ENCODE peak calls at places on chromosomes 1 and 21, in four cellular contexts. G is HepG2, T is K562, A is H1. U is an unnamed sample.

GRCh38 chr1:52963101-52963500 is 36.0 kb downstream of the SCP2 start:
- DNase-seq in G (no peak), T (no peak), A (no peak), U (no peak)

GRCh38 chr1:109151146-109151545 is 37.2 kb downstream of the ELAPOR1 start:
- DNase-seq in G (peak; percentile 49), T (peak; percentile 56), A (peak; percentile 49), U (peak; percentile 42)

GRCh38 chr1:113106910-113107309 is 33.9 kb downstream of the LRIG2 start:
- DNase-seq in G (no peak), T (no peak), A (no peak), U (no peak)

GRCh38 chr1:220487297-220487820 is 40.6 kb upstream of the MARK1 start:
- DNase-seq in G (no peak), T (no peak), A (no peak), U (no peak)

GRCh38 chr1:174469687-174470086 is 21.9 kb downstream of the GPR52 start:
- DNase-seq in G (no peak), T (no peak), A (no peak), U (no peak)

GRCh38 chr1:244187310-244187709 is 136.2 kb downstream of the ZBTB18 start:
- DNase-seq in G (no peak), T (no peak), A (no peak), U (no peak)

GRCh38 chr1:110340207-110340468 is 961 bp downstream of the RBM15 start:
- DNase-seq in G (no peak), T (peak; percentile 55), A (no peak), U (no peak)

GRCh38 chr1:6723621-6724428 is 22.2 kb upstream of the DNAJC11 start:
- DNase-seq in G (peak; percentile 30), T (no peak), A (no peak), U (no peak)

GRCh38 chr1:248243204-248243603 is 12.0 kb downstream of the OR2M4 start:
- DNase-seq in G (peak; percentile 12), T (peak; percentile 23), A (peak; percentile 42), U (no peak)

GRCh38 chr1:225250432-225250831 is 177.4 kb downstream of the LBR start:
- DNase-seq in G (no peak), T (no peak), A (no peak), U (no peak)

GRCh38 chr1:236072001-236072400 is 7.1 kb upstream of the NID1 start:
- DNase-seq in G (no peak), T (no peak), A (no peak), U (no peak)

GRCh38 chr1:227604446-227604845 is 41.1 kb downstream of the ZNF678 start:
- DNase-seq in G (no peak), T (no peak), A (no peak), U (no peak)

GRCh38 chr1:46643368-46643775 is 24.8 kb downstream of the ATPAF1 start:
- DNase-seq in G (peak; percentile 58), T (no peak), A (no peak), U (no peak)

GRCh38 chr21:42424848-42425602 is 21.3 kb downstream of the UBASH3A start:
- DNase-seq in G (no peak), T (no peak), A (no peak), U (no peak)

GRCh38 chr1:67405473-67406245 is 24.5 kb downstream of the SERBP1 start:
- DNase-seq in G (no peak), T (no peak), A (no peak), U (no peak)

GRCh38 chr21:19523731-19524130 is 1120.1 kb upstream of the TMPRSS15 start:
- DNase-seq in G (no peak), T (no peak), A (no peak), U (no peak)

GRCh38 chr1:50522943-50523342 is 99.7 kb upstream of the DMRTA2 start:
- DNase-seq in G (no peak), T (no peak), A (no peak), U (no peak)

GRCh38 chr21:33443174-33443573 is 36.6 kb downstream of the TMEM50B start:
- DNase-seq in G (no peak), T (no peak), A (no peak), U (no peak)

GRCh38 chr1:165954940-165955339 is 127.5 kb downstream of the UCK2 start:
- DNase-seq in G (no peak), T (no peak), A (no peak), U (no peak)

GRCh38 chr1:223074901-223075300 is 68.1 kb downstream of the TLR5 start:
- DNase-seq in G (no peak), T (no peak), A (no peak), U (no peak)

GRCh38 chr1:33985656-33986055 is 121.8 kb downstream of the HMGB4 start:
- DNase-seq in G (peak; percentile 4), T (no peak), A (no peak), U (no peak)

GRCh38 chr1:162147760-162148159 is 78.3 kb downstream of the NOS1AP start:
- DNase-seq in G (peak; percentile 47), T (no peak), A (no peak), U (peak; percentile 65)

DNA sequence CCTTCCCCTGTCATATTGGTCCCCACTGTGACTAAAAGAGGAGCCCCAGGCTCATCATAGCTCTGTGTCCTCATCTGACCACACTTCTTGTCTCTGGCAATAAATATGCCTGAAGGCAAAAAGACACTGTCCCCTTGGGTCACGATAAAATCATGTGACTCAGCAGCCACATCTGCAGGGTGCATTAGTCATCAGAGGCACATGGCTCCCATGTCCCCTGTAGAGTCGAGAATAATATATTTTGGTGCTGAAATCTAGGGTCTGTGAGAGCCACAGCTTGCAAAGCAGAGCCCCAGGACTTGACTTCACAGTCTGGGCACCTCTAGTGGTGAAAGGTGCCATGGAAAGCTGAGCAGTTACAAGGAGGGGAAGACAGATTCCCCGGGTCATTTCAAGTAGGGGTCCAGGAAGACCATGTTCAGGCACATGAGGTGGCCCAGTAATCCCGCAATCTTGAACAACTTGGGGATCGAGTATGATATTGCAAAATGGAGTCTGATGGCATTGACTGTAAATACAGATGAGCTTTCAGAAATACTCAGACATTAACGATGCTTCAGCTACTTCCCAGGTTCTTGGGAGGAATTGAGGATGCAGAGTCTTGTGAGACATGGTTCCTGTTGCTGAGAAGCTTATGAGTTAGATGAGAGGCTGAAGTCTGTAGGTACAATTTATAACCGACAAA is 68.6 kb downstream of the SLC35F3 start:
- DNase-seq in G (no peak), T (peak; percentile 52), A (no peak), U (no peak)
- TF ChIP-seq ATF3 in G (no peak), T (peak; percentile 99), A (no peak), U (no peak)

GRCh38 chr1:43572084-43572483 is 41.4 kb downstream of the PTPRF start:
- DNase-seq in G (no peak), T (no peak), A (no peak), U (no peak)

GRCh38 chr1:43570307-43570706 is 39.6 kb downstream of the PTPRF start:
- DNase-seq in G (no peak), T (no peak), A (no peak), U (no peak)

GRCh38 chr1:43570784-43571183 is 40.1 kb downstream of the PTPRF start:
- DNase-seq in G (no peak), T (no peak), A (no peak), U (no peak)

GRCh38 chr1:43572551-43572950 is 41.9 kb downstream of the PTPRF start:
- DNase-seq in G (no peak), T (no peak), A (no peak), U (no peak)

GRCh38 chr1:43573066-43573799 is 42.5 kb downstream of the PTPRF start:
- DNase-seq in G (no peak), T (no peak), A (no peak), U (no peak)
- TF ChIP-seq JUN in G (no peak), T (no peak), A (no peak), U (no peak)

GRCh38 chr1:57307382-57307781 is 116.5 kb downstream of the DAB1 start:
- DNase-seq in G (no peak), T (peak; percentile 74), A (peak; percentile 53), U (peak; percentile 69)
- TF ChIP-seq USF2 in G (no peak), T (no peak), A (no peak), U (no peak)

GRCh38 chr1:16369821-16370220 is 2.8 kb downstream of the SZRD1 start:
- DNase-seq in G (no peak), T (no peak), A (no peak), U (no peak)

GRCh38 chr1:16374266-16374665 is 7.2 kb downstream of the SZRD1 start:
- DNase-seq in G (no peak), T (no peak), A (no peak), U (no peak)

GRCh38 chr1:16372535-16373340 is 5.7 kb downstream of the SZRD1 start:
- DNase-seq in G (no peak), T (no peak), A (no peak), U (no peak)

GRCh38 chr1:16367968-16368910 is 1.2 kb downstream of the SZRD1 start:
- DNase-seq in G (no peak), T (peak; percentile 19), A (no peak), U (no peak)

DNA sequence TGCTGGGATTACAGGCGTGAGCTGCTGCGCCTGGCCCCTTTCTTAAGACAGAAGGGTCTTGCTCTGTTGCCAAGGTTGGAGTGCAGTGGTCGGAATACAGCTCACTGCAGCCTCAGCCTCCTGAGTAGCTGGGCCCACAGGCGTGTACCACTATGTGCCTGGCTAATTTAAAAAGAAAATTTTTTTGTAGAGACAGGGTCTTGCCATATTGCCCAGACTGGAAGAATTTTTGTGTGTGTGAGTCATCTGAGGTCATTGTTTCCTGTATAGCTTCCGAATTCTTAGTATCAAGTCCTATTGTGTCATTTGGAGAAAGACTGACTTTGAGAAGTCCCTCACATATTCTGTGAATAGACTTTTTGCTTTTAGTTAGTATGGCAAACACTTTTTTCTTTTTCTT is 4.7 kb downstream of the SZRD1 start:
- DNase-seq in G (no peak), T (no peak), A (no peak), U (no peak)
- TF ChIP-seq ATF3 in G (no peak), T (peak; percentile 32), A (no peak), U (no peak)

DNA sequence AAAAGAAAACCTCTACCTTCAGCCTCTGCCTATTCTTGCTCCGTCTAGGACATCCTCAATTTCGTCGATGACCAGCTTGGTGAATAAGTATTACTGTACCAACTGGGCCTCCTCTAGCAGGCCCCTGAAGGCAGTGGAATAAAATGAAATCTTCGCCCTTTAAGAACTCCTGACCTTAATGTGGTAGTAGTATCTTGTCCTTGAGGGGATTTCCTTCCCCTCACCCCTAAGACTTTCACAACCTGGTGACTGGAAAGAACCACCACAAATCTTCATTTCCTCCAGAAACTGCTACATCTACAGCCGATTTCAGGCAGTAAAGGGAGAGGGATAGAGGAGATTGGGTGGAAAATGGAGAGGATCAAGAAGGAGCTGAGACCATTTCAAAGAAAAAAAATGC is 1.6 kb upstream of the HAX1 start:
- DNase-seq in G (no peak), T (no peak), A (no peak), U (no peak)
- TF ChIP-seq JUN in G (no peak), T (no peak), A (no peak), U (no peak)

DNA sequence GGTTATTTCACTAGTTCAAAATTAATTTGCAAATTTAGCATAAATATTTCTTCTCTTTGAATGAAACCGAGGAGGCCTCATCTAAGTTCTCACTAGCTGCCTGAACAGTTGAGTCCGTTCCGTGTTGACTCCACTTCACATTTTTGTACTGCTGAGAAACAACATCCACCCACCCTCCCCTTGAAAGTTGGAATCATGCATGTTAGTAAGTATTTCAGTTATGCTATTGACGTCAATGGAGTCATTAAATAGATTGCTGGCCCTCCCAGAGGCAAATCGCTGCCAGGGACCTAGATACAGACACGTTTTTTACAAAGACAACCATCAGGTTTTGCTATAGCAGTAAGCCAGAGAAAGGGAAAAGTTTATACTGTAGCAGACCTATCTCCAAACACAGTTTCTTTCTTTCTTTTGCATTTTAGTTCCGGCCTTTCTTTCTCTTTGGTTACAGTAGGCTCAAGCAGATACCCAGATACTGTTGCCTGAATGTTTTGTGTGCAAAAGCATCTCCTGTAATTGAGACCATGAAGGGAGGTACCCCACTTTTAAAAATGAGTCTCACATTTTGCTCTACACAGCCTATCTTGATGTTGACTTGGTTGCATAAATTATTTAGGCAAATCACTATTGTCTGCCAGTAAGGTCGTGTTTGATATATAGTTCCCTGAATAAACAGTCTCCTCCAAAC is 262.6 kb upstream of the SGIP1 start:
- DNase-seq in G (no peak), T (no peak), A (no peak), U (peak; percentile 12)
- TF ChIP-seq USF2 in G (no peak), T (no peak), A (no peak), U (no peak)

U was measured in WTC11.